ENCODE peak calls at places on chromosomes 1 and 21, in six cellular contexts. O is IMR-90, P is ovary, Q is adrenal gland, R is endothelial cell of umbilical vein, H is suprapubic skin. K is an unnamed sample.

GRCh38 chr1:218718216-218718615 is 373.1 kb downstream of the TGFB2 start:
- DNase-seq in O (peak; percentile 37), P (no peak), Q (no peak), R (no peak), H (no peak), K (no peak)

GRCh38 chr1:22613226-22613918 is 23.1 kb upstream of the C1QA start:
- DNase-seq in O (no peak), P (no peak), Q (no peak), R (no peak), H (no peak), K (no peak)

GRCh38 chr1:184242507-184242943 is 144.3 kb upstream of the C1orf21 start:
- DNase-seq in O (peak; percentile 91), P (no peak), Q (peak; percentile 32), R (peak; percentile 69), H (no peak), K (no peak)

GRCh38 chr21:46299167-46299566 is 13.0 kb downstream of the YBEY start:
- DNase-seq in O (no peak), P (no peak), Q (no peak), R (no peak), H (no peak), K (no peak)

GRCh38 chr1:156160744-156161181 is 7.4 kb downstream of the SEMA4A start:
- DNase-seq in O (peak; percentile 58), P (peak; percentile 87), Q (peak; percentile 85), R (peak; percentile 78), H (peak; percentile 94), K (peak; percentile 73)

GRCh38 chr1:153251988-153252387 is 7.5 kb upstream of the LORICRIN start:
- DNase-seq in O (no peak), P (no peak), Q (no peak), R (no peak), H (no peak), K (no peak)

GRCh38 chr1:174074757-174075156 is 52.6 kb upstream of the RC3H1 start:
- DNase-seq in O (peak; percentile 55), P (no peak), Q (no peak), R (peak; percentile 33), H (no peak), K (no peak)

GRCh38 chr21:32094792-32095191 is 184.1 kb downstream of the MIS18A start:
- DNase-seq in O (peak; percentile 46), P (no peak), Q (no peak), R (peak; percentile 20), H (no peak), K (no peak)

GRCh38 chr1:204408074-204408507 is 3.5 kb downstream of the PPP1R15B start:
- DNase-seq in O (peak; percentile 74), P (peak; percentile 66), Q (peak; percentile 85), R (peak; percentile 67), H (peak; percentile 91), K (peak; percentile 88)

GRCh38 chr1:63772201-63772600 is 1.6 kb upstream of the ROR1 start:
- DNase-seq in O (no peak), P (no peak), Q (no peak), R (no peak), H (no peak), K (no peak)

GRCh38 chr1:151458936-151459330 is 361 bp downstream of the POGZ start:
- DNase-seq in O (peak; percentile 63), P (peak; percentile 76), Q (peak; percentile 72), R (peak; percentile 35), H (peak; percentile 84), K (peak; percentile 56)

GRCh38 chr1:156502749-156503671 is 2.4 kb upstream of the MEF2D start:
- DNase-seq in O (peak; percentile 98), P (peak; percentile 82), Q (peak; percentile 91), R (peak; percentile 97), H (no peak), K (peak; percentile 92)

GRCh38 chr1:156112276-156113137 is 2.0 kb upstream of the LMNA start:
- DNase-seq in O (no peak), P (no peak), Q (no peak), R (no peak), H (no peak), K (no peak)

GRCh38 chr1:98988906-98989603 is 15.6 kb downstream of the PLPPR5 start:
- DNase-seq in O (peak; percentile 15), P (no peak), Q (no peak), R (no peak), H (no peak), K (no peak)

GRCh38 chr1:82110366-82111254 is 309.9 kb downstream of the ADGRL2 start:
- DNase-seq in O (no peak), P (no peak), Q (no peak), R (peak; percentile 39), H (no peak), K (no peak)

GRCh38 chr1:234833118-234833517 is 223.1 kb upstream of the IRF2BP2 start:
- DNase-seq in O (no peak), P (no peak), Q (no peak), R (no peak), H (no peak), K (no peak)

DNA sequence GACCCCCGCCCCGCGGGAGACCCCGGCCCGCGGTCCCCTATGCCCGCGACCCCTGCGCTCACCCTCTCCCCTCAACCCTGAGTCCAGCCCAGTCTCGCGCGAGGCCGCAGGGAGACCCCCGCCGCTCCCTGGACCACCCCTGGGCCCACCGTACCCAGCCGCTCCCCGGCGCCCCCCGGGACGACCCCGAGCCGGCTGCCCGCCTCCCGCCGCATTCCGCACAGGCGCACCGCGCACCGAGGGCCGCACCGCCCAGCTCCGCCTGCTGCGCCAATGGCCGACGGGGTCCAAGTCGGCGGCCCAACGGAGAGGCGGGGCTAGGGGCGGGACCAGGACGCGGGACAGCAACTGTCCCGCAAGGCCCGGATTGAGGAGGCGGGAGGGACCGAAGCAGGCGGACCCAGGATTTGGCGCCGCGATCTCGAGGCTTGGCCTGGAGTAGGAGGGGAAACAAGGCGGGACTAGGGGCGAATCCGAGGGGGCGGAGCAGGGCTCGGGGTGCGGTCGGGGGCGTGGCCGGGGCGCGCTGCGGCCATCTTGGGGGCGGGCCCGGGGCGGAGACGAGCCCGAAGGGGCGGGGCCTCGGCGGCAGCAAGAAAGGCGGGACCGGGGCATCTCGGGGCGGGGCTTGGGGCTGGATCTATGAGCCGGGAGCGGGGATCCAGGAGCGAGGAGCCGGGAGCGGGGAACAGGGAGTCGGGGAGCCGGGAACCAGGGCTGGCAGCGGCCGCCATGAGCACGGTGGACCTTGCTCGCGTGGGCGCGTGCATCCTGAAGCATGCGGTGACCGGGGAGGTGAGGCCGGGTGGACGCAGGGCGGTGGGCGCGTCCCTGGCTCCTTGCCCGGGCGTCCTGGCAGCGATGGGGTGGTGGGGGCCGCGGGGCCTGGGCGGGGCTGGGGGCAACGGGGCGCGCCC is at the start of gene PRXL2B:
- DNase-seq in O (peak; percentile 98), P (peak; percentile 99), Q (peak; percentile 99), R (peak; percentile 98), H (peak; percentile 100), K (peak; percentile 99)
- TF ChIP-seq POLR2A in O (no peak), P (peak; percentile 95), Q (peak; percentile 87), R (peak; percentile 33), H (no peak), K (no peak)

GRCh38 chr1:52072291-52072690 is 16.2 kb downstream of the BTF3L4 start:
- DNase-seq in O (no peak), P (no peak), Q (no peak), R (no peak), H (no peak), K (no peak)

DNA sequence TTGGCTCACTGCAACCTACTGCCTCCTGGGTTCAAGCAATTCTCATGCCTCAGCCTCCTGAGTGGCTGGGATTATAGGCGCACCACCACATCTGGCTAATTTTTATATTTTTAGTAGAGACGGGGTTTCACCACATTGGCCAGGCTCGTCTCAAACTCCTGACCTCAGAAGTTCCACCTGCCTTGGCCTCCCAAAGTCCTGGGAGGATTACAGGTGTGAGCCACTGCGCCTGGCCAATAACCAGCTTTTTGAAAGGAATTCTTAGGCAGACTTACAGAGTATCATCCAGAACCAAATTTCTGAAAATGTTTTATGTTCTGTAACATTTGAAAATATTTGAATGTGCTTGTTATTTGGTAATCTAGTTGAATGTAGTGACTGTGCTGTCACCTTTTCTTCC is 14.6 kb downstream of the BTF3L4 start:
- DNase-seq in O (no peak), P (no peak), Q (no peak), R (no peak), H (no peak), K (no peak)
- H3K36me3 ChIP-seq in O (peaks cover 22% of the 10 kb centered on the region), P (no peaks in the 10 kb centered on the region), Q (no peaks in the 10 kb centered on the region), R (peaks cover 11% of the 10 kb centered on the region), H (peaks cover 47% of the 10 kb centered on the region), K (no peaks in the 10 kb centered on the region)

DNA sequence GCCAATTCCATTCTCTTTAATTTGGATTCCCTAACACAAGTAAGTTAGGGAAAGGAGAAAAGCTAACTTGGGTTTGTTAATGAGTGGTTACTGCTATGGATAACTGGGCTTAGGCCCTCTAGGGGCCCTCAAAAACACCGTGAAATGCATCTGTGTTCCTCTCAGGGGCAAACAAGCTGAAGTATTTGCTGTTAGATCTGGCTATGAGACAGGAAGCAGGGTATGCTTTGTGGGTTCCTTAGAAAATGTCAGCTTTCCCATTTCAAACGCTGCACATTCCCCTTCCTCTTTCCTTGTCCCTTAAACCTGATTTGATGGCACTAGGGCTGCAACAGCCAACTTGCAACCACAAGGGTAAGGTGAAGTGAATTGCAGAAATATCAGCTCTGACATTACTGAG is 5.7 kb upstream of the CAP1 start:
- DNase-seq in O (no peak), P (no peak), Q (no peak), R (no peak), H (no peak), K (no peak)
- H3K27ac ChIP-seq in O (no peak overlapping the region), P (no peak overlapping the region), Q (no peak overlapping the region), R (no peak overlapping the region), H (no peak overlapping the region), K (peak overlapping the region; percentile 26)

DNA sequence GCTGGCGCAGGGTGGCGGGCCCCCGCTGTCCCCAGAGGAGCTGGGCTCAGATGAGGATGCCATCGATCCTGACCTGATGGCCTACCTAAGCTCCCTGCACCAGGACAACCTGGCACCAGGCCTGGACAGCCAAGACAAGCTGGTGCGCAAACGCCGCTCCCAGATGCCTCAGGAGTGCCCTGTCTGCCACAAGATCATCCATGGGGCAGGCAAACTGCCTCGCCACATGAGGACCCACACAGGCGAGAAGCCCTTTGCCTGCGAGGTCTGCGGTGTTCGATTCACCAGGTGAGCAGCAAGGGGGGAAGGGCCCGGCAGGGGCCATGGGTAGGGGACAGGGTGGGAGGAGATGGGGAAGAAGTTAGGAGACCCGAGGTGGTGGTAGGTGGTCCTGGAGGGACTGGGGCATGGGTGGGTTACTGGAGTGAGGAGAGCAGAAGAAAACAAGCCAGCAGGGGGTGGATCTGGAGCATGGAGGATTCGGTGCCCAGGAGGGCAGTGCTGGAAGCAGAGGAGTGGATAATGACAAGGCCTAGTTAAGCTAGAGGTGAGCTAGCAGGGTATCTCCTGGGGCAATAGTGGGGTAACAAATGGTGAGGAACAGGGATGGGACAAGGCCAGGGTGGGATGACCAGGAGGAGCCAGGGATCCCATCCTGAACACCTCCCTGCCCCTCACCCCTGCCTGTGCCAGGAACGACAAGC is 13.1 kb downstream of the ZBTB7B start:
- DNase-seq in O (no peak), P (no peak), Q (peak; percentile 34), R (no peak), H (no peak), K (no peak)
- TF ChIP-seq POLR2A in O (no peak), P (no peak), Q (no peak), R (no peak), H (no peak), K (no peak)

GRCh38 chr21:36035381-36035791 is 24.9 kb downstream of the SETD4 start:
- DNase-seq in O (no peak), P (no peak), Q (no peak), R (no peak), H (peak; percentile 59), K (no peak)
- H3K36me3 ChIP-seq in O (peaks cover 21% of the 10 kb centered on the region), P (no peaks in the 10 kb centered on the region), Q (no peaks in the 10 kb centered on the region), R (no peaks in the 10 kb centered on the region), H (peaks cover 57% of the 10 kb centered on the region), K (no peaks in the 10 kb centered on the region)

K was measured in breast epithelium.